ENCODE peak calls at places on chromosomes 6 and 20, in four cellular contexts. A is left lung; P is CD8-positive, alpha-beta T cell; J is GM13977. V is an unnamed sample.

GRCh38 chr6:99119109-99120031 is 171.6 kb upstream of the FBXL4 start:
- DNase-seq in J (peak), P (no peak), A (no peak), V (no peak)

GRCh38 chr6:5215181-5215580 is 45.6 kb downstream of the LYRM4 start:
- DNase-seq in P (no peak), J (no peak), A (no peak), V (no peak)

GRCh38 chr6:8027965-8028651 is 36.1 kb downstream of the BLOC1S5 start:
- DNase-seq in J (no peak), A (no peak), P (no peak), V (no peak)

GRCh38 chr6:27541932-27542297 is 69.0 kb upstream of the ZNF184 start:
- DNase-seq in A (no peak), J (no peak), P (no peak), V (no peak)

GRCh38 chr6:52155791-52156576 is 30.2 kb upstream of the IL17A start:
- DNase-seq in A (no peak), J (peak), P (no peak), V (no peak)

GRCh38 chr6:153208706-153209105 is 77.6 kb upstream of the RGS17 start:
- DNase-seq in A (no peak), P (no peak), J (no peak), V (no peak)

GRCh38 chr6:129493396-129493902 is 216.5 kb downstream of the ARHGAP18 start:
- DNase-seq in A (no peak), J (no peak), P (no peak), V (no peak)

GRCh38 chr6:158999154-158999668 is 791 bp downstream of the RSPH3 start:
- DNase-seq in P (no peak), J (no peak), A (no peak), V (no peak)

GRCh38 chr6:131692589-131692988 is 8.6 kb downstream of the OR2A4 start:
- DNase-seq in A (no peak), P (no peak), J (no peak), V (no peak)

GRCh38 chr6:28983838-28984237 is 21.3 kb downstream of the ZNF311 start:
- DNase-seq in P (no peak), J (no peak), A (no peak), V (no peak)

GRCh38 chr6:105821027-105821426 is 265.1 kb upstream of the PRDM1 start:
- DNase-seq in J (no peak), A (no peak), P (no peak), V (no peak)
- TF ChIP-seq CTCF in J (no peak), A (no peak), P (no peak), V (no peak)

DNA sequence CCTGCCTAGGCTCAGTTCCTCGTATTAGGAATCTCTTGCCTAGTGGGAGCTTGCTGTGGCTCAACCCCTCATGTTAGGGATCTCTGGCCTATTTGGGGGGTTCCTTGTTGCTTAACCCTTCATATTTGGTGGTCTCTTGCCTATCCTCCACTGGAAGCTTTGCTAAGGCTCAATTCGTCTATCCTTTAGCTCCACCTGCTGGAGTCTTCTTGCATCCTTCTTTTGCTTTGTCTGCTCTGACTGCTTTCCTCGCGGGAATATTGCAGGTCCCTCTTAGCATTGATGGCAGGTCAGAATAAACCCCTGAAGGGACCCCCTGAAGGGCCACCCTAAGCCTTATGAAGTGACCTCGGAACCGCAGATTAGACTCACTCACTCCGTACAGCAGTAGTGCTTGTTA is 203.0 kb upstream of the TBX18 start:
- DNase-seq in A (no peak), P (no peak), J (no peak), V (no peak)
- TF ChIP-seq CTCF in A (no peak), P (no peak), J (peak), V (no peak)

GRCh38 chr20:50149481-50150254 is 3.9 kb downstream of the PEDS1 start:
- DNase-seq in A (peak), J (no peak), P (no peak), V (no peak)

GRCh38 chr20:50153153-50153499 is 397 bp downstream of the PEDS1 start:
- DNase-seq in P (no peak), A (no peak), J (peak), V (no peak)

GRCh38 chr20:50152394-50153152 is 950 bp downstream of the PEDS1 start:
- DNase-seq in P (no peak), A (no peak), J (no peak), V (no peak)

GRCh38 chr20:50151034-50151743 is 2.3 kb downstream of the PEDS1 start:
- DNase-seq in P (no peak), A (no peak), J (no peak), V (no peak)

DNA sequence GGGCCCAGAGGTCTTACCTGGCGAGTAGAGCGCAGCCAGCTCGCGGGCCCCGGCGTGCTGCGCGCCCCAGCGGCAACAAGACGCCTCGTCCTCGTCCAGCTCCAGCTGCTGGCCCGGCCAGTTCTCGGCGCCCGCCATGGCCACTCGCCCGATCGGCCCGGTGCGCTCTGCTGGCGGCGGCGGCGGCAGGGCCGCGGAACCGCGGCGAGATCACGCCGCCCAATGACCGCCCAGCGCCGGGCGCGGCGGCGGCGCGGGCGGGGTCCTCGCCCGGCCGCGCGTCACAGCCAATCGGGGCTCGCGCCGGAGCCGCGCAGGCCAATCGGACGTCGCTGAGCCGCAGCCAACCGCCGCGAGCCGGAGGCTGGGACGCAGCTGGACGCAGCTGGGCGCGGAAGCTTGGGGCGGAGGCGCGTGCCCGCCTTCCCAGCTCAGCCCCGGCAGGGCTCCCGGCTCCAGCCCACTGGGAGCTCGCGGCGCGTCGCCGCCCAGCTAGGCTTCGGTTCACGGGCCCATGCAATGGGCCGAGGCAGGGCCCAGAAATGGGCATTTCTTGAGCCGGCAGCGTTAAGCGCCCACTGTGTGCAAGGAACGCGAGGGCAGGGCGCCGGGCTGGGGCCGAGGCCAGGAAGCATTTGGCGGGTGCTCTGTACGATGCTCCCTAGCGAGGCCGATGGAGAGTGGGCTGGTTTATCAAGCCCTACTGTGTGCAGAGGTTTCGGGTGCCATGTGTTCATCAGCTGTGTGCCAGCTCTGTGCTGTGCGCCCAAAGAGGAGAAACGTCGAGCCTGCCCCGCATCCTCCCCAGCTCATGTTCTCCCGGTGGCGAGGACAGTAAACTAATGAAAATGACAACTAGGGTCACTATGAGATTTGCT is at the start of gene PEDS1:
- DNase-seq in J (peak), P (peak), A (peak), V (peak)
- TF ChIP-seq CTCF in J (no peak), P (no peak), A (no peak), V (no peak)

GRCh38 chr6:16713597-16713996 is 47.7 kb downstream of the ATXN1 start:
- DNase-seq in J (no peak), A (no peak), P (no peak), V (no peak)

GRCh38 chr6:16716450-16716858 is 44.8 kb downstream of the ATXN1 start:
- DNase-seq in J (no peak), A (no peak), P (no peak), V (no peak)

GRCh38 chr6:16712250-16712930 is 48.9 kb downstream of the ATXN1 start:
- DNase-seq in P (no peak), A (no peak), J (peak), V (no peak)

GRCh38 chr6:16711551-16712249 is 49.6 kb downstream of the ATXN1 start:
- DNase-seq in A (no peak), P (no peak), J (no peak), V (no peak)

DNA sequence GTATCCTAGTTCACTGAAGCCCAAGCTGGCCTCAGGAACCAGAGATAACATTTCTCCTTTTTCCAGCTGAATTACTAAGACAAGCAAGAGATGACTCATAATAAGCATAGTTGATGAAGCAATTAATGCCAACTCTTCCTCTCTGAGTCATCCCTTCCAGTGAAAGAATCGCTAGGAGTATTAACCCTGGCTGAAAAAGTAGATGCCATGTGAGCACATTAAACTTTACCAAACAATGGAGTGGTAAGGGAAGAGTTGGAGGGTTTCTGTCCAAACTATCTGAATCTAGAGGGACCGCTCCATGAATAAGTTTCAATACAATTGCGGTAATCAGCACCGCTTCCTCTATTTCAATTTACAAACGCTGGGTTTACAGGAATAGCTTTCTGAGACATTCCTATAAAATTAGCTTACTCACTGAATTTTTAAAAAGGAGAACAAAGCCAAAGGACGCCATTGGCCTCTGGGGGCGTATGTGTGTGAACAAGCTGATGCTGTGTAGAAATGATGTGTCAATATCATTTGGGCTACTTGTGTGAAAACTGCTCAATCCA is 48.3 kb downstream of the ATXN1 start:
- DNase-seq in J (no peak), A (no peak), P (no peak), V (no peak)
- TF ChIP-seq CTCF in J (peak), A (peak), P (no peak), V (no peak)

GRCh38 chr20:43983904-43984361 is 69.3 kb downstream of the TOX2 start:
- DNase-seq in A (no peak), P (no peak), J (no peak), V (no peak)

GRCh38 chr20:43985121-43985520 is 70.5 kb downstream of the TOX2 start:
- DNase-seq in J (no peak), A (no peak), P (no peak), V (no peak)

GRCh38 chr20:43985608-43986316 is 71.1 kb downstream of the TOX2 start:
- DNase-seq in P (no peak), J (no peak), A (no peak), V (no peak)

GRCh38 chr20:43983359-43983758 is 68.7 kb downstream of the TOX2 start:
- DNase-seq in A (no peak), J (no peak), P (no peak), V (no peak)

DNA sequence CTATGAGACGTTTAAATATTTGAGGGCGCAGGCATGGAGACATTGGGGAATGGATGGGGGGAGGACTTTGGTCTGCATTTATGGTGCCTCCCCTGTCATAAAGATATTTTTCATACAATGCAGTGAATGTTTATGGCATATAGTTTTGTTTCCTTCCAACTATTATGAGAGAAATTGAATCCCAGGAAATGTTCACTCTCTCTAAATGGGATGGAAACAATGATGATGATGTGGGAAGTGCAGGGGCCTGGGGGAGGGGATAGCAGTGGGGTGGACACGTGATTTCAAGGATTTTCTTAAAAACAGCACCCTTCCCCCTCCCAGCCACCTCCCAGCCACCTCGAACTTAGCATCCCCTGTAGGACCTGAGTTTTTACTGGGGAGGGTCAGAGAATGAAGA is 69.9 kb downstream of the TOX2 start:
- DNase-seq in J (no peak), A (no peak), P (no peak), V (no peak)
- TF ChIP-seq CTCF in J (no peak), A (no peak), P (no peak), V (no peak)

DNA sequence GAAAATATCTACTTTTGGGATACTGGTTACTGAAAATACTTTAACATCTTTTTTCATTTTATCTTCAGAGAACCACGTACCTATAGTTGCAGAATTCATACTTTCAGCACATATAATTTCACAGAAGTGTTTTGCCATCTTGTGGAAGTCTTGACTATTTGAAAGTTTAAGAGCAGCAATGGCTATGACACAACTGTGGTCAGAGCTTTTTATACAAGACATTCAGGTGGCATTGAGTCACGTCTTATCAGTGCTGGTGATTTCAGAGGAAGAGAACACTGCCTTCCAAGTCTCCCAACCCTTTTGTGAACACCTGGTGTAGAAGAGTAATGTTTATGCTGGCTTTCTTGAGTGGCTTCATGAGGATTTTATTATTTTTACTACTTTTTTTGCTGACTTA is 171.6 kb downstream of the ARID1B start:
- DNase-seq in P (no peak), A (no peak), J (no peak), V (no peak)
- TF ChIP-seq CTCF in P (no peak), A (no peak), J (no peak), V (no peak)

GRCh38 chr6:815348-815738 is 122.4 kb upstream of the EXOC2 start:
- DNase-seq in J (no peak), P (no peak), A (no peak), V (no peak)

GRCh38 chr6:816510-817084 is 123.7 kb upstream of the EXOC2 start:
- DNase-seq in P (no peak), A (no peak), J (no peak), V (no peak)

GRCh38 chr6:811186-811585 is 118.2 kb upstream of the EXOC2 start:
- DNase-seq in A (no peak), P (no peak), J (no peak), V (no peak)

GRCh38 chr6:814378-815347 is 121.7 kb upstream of the EXOC2 start:
- DNase-seq in P (no peak), J (no peak), A (no peak), V (no peak)

GRCh38 chr6:811806-812205 is 118.9 kb upstream of the EXOC2 start:
- DNase-seq in A (no peak), P (no peak), J (no peak), V (no peak)
- TF ChIP-seq CTCF in A (no peak), P (no peak), J (no peak), V (no peak)